ENCODE peak calls at places on chromosomes 1 and 21, in nine cellular contexts. K is heart right ventricle; R is CD8-positive, alpha-beta T cell; L is PC-9; A is ascending aorta; J is astrocyte of the spinal cord; T is cardiac muscle cell; S is Peyer's patch; I is fibroblast of pulmonary artery. N is an unnamed sample.

GRCh38 chr1:32900956-32901822 is at the start of gene TMEM54:
- DNase-seq in K (peak), R (no peak), L (peak), A (no peak), J (no peak), T (peak), S (peak), I (no peak), N (no peak)

GRCh38 chr1:56578664-56578962 is 750 bp downstream of the PLPP3 start:
- DNase-seq in K (no peak), R (no peak), L (no peak), A (no peak), J (no peak), T (no peak), S (peak), I (no peak), N (no peak)

GRCh38 chr1:53890522-53890941 is 935 bp upstream of the YIPF1 start:
- DNase-seq in K (no peak), R (no peak), L (no peak), A (no peak), J (no peak), T (no peak), S (no peak), I (no peak), N (no peak)

GRCh38 chr1:14742181-14742980 is 143.9 kb downstream of the KAZN start:
- DNase-seq in K (no peak), R (no peak), L (peak), A (no peak), J (peak), T (no peak), S (no peak), I (peak), N (peak)

GRCh38 chr1:1337793-1338147 is 6.7 kb downstream of the TAS1R3 start:
- DNase-seq in K (no peak), R (no peak), L (no peak), A (no peak), J (no peak), T (no peak), S (peak), I (no peak), N (no peak)

GRCh38 chr1:51708911-51709760 is 92.2 kb downstream of the OSBPL9 start:
- DNase-seq in K (no peak), R (no peak), L (no peak), A (no peak), J (no peak), T (no peak), S (no peak), I (no peak), N (no peak)

GRCh38 chr1:10880063-10880462 is 83.6 kb upstream of the CASZ1 start:
- DNase-seq in K (no peak), R (no peak), L (no peak), A (no peak), J (no peak), T (no peak), S (no peak), I (no peak), N (no peak)

GRCh38 chr1:70044832-70045231 is 160.5 kb downstream of the LRRC40 start:
- DNase-seq in K (no peak), R (no peak), L (no peak), A (no peak), J (peak), T (no peak), S (no peak), I (peak), N (peak)

GRCh38 chr1:7375329-7375728 is 395.8 kb upstream of the VAMP3 start:
- DNase-seq in K (no peak), R (no peak), L (no peak), A (peak), J (no peak), T (no peak), S (no peak), I (no peak), N (no peak)

GRCh38 chr1:203129501-203130231 is 2.1 kb downstream of the ADORA1 start:
- DNase-seq in K (peak), R (no peak), L (peak), A (peak), J (no peak), T (no peak), S (no peak), I (no peak), N (no peak)

GRCh38 chr1:234965128-234965527 is 163.5 kb downstream of the TOMM20 start:
- DNase-seq in K (no peak), R (no peak), L (no peak), A (peak), J (no peak), T (no peak), S (no peak), I (peak), N (no peak)

GRCh38 chr1:100719490-100719889 is at the start of gene VCAM1:
- DNase-seq in K (peak), R (no peak), L (no peak), A (no peak), J (peak), T (peak), S (no peak), I (peak), N (peak)

GRCh38 chr1:211476200-211476849 is 15.6 kb downstream of the RD3 start:
- DNase-seq in K (peak), R (peak), L (peak), A (peak), J (peak), T (peak), S (no peak), I (peak), N (peak)

GRCh38 chr1:201119206-201119814 is 7.1 kb upstream of the CACNA1S start:
- DNase-seq in K (no peak), R (peak), L (no peak), A (no peak), J (peak), T (peak), S (no peak), I (peak), N (peak)

GRCh38 chr1:45545019-45545493 is 5.6 kb upstream of the AKR1A1 start:
- DNase-seq in K (no peak), R (no peak), L (no peak), A (no peak), J (no peak), T (no peak), S (no peak), I (no peak), N (no peak)

GRCh38 chr1:39646232-39647081 is 7.0 kb upstream of the HEYL start:
- DNase-seq in K (peak), R (no peak), L (no peak), A (peak), J (peak), T (peak), S (no peak), I (peak), N (peak)

GRCh38 chr1:157363660-157364140 is 188.6 kb downstream of the FCRL5 start:
- DNase-seq in K (no peak), R (no peak), L (no peak), A (no peak), J (peak), T (peak), S (no peak), I (peak), N (peak)

GRCh38 chr1:28147264-28148094 is 29.0 kb downstream of the PTAFR start:
- DNase-seq in K (no peak), R (no peak), L (no peak), A (no peak), J (no peak), T (peak), S (no peak), I (no peak), N (no peak)

GRCh38 chr21:29496337-29496736 is 197.6 kb downstream of the BACH1 start:
- DNase-seq in K (no peak), R (no peak), L (no peak), A (no peak), J (no peak), T (no peak), S (no peak), I (no peak), N (no peak)

GRCh38 chr1:97145321-97145956 is 423.9 kb downstream of the PTBP2 start:
- DNase-seq in K (no peak), R (no peak), L (no peak), A (no peak), J (peak), T (no peak), S (no peak), I (peak), N (peak)

GRCh38 chr21:31682625-31683024 is 23.1 kb downstream of the SOD1 start:
- DNase-seq in K (no peak), R (no peak), L (no peak), A (no peak), J (no peak), T (no peak), S (no peak), I (peak), N (no peak)

GRCh38 chr1:173424137-173424536 is 53.0 kb upstream of the PRDX6 start:
- DNase-seq in K (no peak), R (no peak), L (no peak), A (no peak), J (no peak), T (no peak), S (no peak), I (no peak), N (no peak)

GRCh38 chr1:38817958-38818705 is 41.4 kb downstream of the RRAGC start:
- DNase-seq in K (no peak), R (peak), L (peak), A (no peak), J (no peak), T (peak), S (no peak), I (peak), N (peak)

GRCh38 chr1:161307230-161307768 is 2.5 kb downstream of the MPZ start:
- DNase-seq in K (peak), R (peak), L (no peak), A (no peak), J (peak), T (no peak), S (no peak), I (peak), N (peak)

GRCh38 chr1:145806408-145806807 is 17.5 kb downstream of the RNF115 start:
- DNase-seq in K (no peak), R (no peak), L (no peak), A (no peak), J (no peak), T (no peak), S (no peak), I (no peak), N (no peak)

GRCh38 chr1:9865745-9866144 is 42.0 kb upstream of the CLSTN1 start:
- DNase-seq in K (no peak), R (no peak), L (no peak), A (no peak), J (no peak), T (no peak), S (no peak), I (no peak), N (no peak)

GRCh38 chr1:12067900-12068821 is 5.1 kb downstream of the TNFRSF8 start:
- DNase-seq in K (no peak), R (no peak), L (no peak), A (no peak), J (peak), T (peak), S (no peak), I (peak), N (no peak)

GRCh38 chr1:34371829-34372532 is 195.3 kb downstream of the C1orf94 start:
- DNase-seq in K (no peak), R (no peak), L (no peak), A (no peak), J (no peak), T (no peak), S (no peak), I (no peak), N (no peak)

GRCh38 chr1:214524824-214525223 is 26.6 kb downstream of the PTPN14 start:
- DNase-seq in K (no peak), R (no peak), L (no peak), A (no peak), J (no peak), T (no peak), S (no peak), I (peak), N (no peak)

GRCh38 chr1:5877001-5877400 is 115.2 kb downstream of the NPHP4 start:
- DNase-seq in K (no peak), R (no peak), L (no peak), A (no peak), J (no peak), T (no peak), S (no peak), I (no peak), N (no peak)

GRCh38 chr1:1144122-1144842 is 28.4 kb upstream of the C1orf159 start:
- DNase-seq in K (no peak), R (peak), L (peak), A (no peak), J (no peak), T (no peak), S (peak), I (no peak), N (no peak)

GRCh38 chr1:229254910-229255541 is 15.9 kb upstream of the RAB4A start:
- DNase-seq in K (no peak), R (no peak), L (no peak), A (no peak), J (no peak), T (no peak), S (no peak), I (peak), N (peak)
- TF ChIP-seq CTCF in K (no peak), R (no peak), L (peak), A (peak), J (peak), T (peak), S (peak), I (peak), N (peak)

GRCh38 chr1:108708726-108709660 is 3.7 kb upstream of the FNDC7 start:
- DNase-seq in K (no peak), R (peak), L (no peak), A (no peak), J (no peak), T (no peak), S (no peak), I (no peak), N (peak)
- TF ChIP-seq CTCF in K (no peak), R (peak), L (no peak), A (no peak), J (peak), T (no peak), S (peak), I (peak), N (peak)

GRCh38 chr1:19313636-19313959 is 1.5 kb downstream of the SLC66A1 start:
- DNase-seq in K (no peak), R (no peak), L (no peak), A (no peak), J (no peak), T (no peak), S (no peak), I (no peak), N (no peak)

GRCh38 chr1:19313961-19314882 is 2.1 kb downstream of the SLC66A1 start:
- DNase-seq in K (no peak), R (no peak), L (no peak), A (no peak), J (no peak), T (no peak), S (no peak), I (no peak), N (no peak)

GRCh38 chr1:19315378-19316206 is 3.5 kb downstream of the SLC66A1 start:
- DNase-seq in K (no peak), R (no peak), L (no peak), A (no peak), J (no peak), T (no peak), S (peak), I (peak), N (no peak)

GRCh38 chr1:19319196-19319595 is 7.1 kb downstream of the SLC66A1 start:
- DNase-seq in K (no peak), R (no peak), L (no peak), A (no peak), J (no peak), T (no peak), S (no peak), I (no peak), N (no peak)

DNA sequence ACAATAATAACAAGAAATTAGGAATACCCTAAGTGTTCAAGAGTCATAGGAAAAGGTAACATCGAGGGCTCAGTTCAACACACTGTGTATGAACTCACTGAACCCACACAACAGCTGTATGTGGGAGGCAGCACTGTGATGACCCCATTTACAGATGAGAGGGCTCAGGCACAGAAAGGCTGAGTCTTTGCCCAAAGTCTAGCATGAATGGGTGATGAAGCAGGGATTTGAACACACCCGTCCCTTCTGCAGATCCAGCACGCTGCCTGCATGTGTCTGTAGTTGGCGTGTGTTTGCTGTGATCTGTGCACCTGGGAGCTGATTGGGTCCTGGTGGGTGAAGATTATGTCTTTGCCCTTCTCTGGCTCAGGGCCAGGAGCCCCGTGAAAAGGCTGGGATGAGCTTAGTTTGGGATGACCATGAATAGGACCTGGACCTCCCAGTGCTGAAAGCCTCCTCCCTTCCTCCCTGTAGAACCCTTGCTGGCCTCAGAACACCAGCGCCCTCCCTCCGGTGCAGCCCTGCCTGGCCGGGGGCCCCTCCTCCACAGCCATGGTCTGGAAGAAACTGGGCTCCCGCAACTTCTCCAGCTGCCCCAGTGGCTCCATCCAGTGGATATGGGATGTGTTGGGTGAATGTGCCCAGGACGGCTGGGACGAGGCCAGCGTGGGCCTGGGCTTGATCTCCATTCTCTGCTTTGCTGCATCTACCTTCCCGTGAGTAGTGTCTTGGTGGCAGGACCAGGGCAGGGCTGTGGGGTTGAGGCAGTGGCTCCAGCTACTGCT is 5.2 kb downstream of the SLC66A1 start:
- DNase-seq in K (no peak), R (no peak), L (no peak), A (no peak), J (no peak), T (no peak), S (peak), I (no peak), N (no peak)
- TF ChIP-seq CTCF in K (no peak), R (no peak), L (no peak), A (no peak), J (peak), T (no peak), S (no peak), I (no peak), N (no peak)

DNA sequence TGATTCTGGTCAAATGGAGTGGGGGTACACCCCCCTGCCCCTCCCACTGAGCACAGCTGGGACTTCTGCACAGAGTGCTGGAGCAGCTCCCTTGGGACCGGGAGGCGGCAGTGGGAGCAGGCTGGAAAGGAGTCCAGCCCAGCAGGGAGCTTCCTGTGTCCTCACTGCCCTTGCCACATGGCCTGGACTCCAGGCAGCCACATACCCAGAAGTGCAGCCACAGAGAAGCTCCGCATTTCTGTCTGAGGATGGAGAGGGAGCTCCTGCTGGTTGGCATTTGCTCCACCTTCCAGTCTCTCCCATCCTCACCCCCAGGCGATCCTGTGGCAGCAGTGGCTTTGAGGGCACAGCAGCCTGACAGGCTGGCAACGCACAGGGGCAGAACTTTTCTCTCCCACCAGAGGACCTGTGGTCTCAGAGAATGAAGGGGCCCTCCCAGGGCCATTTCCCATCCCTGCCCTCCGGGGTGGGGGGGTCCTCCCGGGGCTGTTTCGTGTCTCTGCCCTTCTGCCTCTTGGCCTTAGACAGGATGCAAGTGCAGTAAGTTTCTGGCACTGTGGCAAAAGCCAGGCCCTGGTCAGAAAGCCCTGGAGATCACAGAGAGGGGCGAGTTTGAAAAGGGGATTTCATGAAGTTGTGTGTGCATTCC is 103.6 kb upstream of the COL6A1 start:
- DNase-seq in K (no peak), R (no peak), L (no peak), A (no peak), J (peak), T (no peak), S (peak), I (no peak), N (peak)
- TF ChIP-seq CTCF in K (no peak), R (no peak), L (no peak), A (no peak), J (no peak), T (no peak), S (no peak), I (no peak), N (no peak)

GRCh38 chr1:175262646-175263045 is 70.1 kb upstream of the KIAA0040 start:
- DNase-seq in K (no peak), R (no peak), L (no peak), A (no peak), J (no peak), T (no peak), S (no peak), I (peak), N (no peak)
- TF ChIP-seq CTCF in K (no peak), R (no peak), L (no peak), A (no peak), J (no peak), T (no peak), S (no peak), I (no peak), N (no peak)

GRCh38 chr1:29798699-29799566 is 562.6 kb downstream of the PTPRU start:
- DNase-seq in K (no peak), R (no peak), L (no peak), A (no peak), J (no peak), T (no peak), S (no peak), I (no peak), N (no peak)

GRCh38 chr1:29793653-29794348 is 557.5 kb downstream of the PTPRU start:
- DNase-seq in K (no peak), R (no peak), L (no peak), A (no peak), J (no peak), T (no peak), S (no peak), I (no peak), N (no peak)

GRCh38 chr1:29789910-29790247 is 553.6 kb downstream of the PTPRU start:
- DNase-seq in K (no peak), R (no peak), L (no peak), A (no peak), J (no peak), T (no peak), S (no peak), I (no peak), N (no peak)

GRCh38 chr1:29789221-29789909 is 553.0 kb downstream of the PTPRU start:
- DNase-seq in K (no peak), R (no peak), L (peak), A (no peak), J (no peak), T (no peak), S (no peak), I (no peak), N (no peak)

GRCh38 chr1:29793101-29793546 is 556.8 kb downstream of the PTPRU start:
- DNase-seq in K (peak), R (peak), L (peak), A (peak), J (peak), T (peak), S (peak), I (peak), N (peak)
- TF ChIP-seq CTCF in K (peak), R (no peak), L (peak), A (peak), J (peak), T (peak), S (peak), I (peak), N (peak)

N was measured in A673.